ENCODE peak calls at places on chromosomes 13 and 19, in seven cellular contexts. D is thoracic aorta, Z is cardiac muscle cell, I is endodermal cell, G is PC-9, S is OCI-LY7, X is psoas muscle. A is an unnamed sample.

GRCh38 chr13:39767791-39768564 is 112.5 kb downstream of the COG6 start:
- DNase-seq in G (no peak), I (peak; percentile 69), X (no peak), S (peak; percentile 28), D (no peak), Z (no peak), A (no peak)

GRCh38 chr13:25821761-25822160 is 230.1 kb downstream of the SHISA2 start:
- DNase-seq in D (no peak), X (no peak), S (no peak), Z (no peak), G (no peak), I (no peak), A (no peak)

GRCh38 chr19:38111898-38112297 is 112.1 kb downstream of the DPF1 start:
- DNase-seq in G (no peak), Z (no peak), X (no peak), D (no peak), S (no peak), I (no peak), A (no peak)

GRCh38 chr13:37791699-37792098 is 77.9 kb downstream of the TRPC4 start:
- DNase-seq in X (no peak), D (no peak), S (no peak), G (no peak), I (no peak), Z (peak; percentile 57), A (no peak)

GRCh38 chr19:44093931-44094765 is at the start of gene ZNF224:
- DNase-seq in Z (peak; percentile 94), I (peak; percentile 96), S (peak; percentile 92), D (peak; percentile 72), G (peak; percentile 85), X (peak; percentile 90), A (peak; percentile 96)

GRCh38 chr13:35086667-35087066 is 144.6 kb downstream of the NBEA start:
- DNase-seq in Z (no peak), D (no peak), I (no peak), G (no peak), X (no peak), S (no peak), A (no peak)

GRCh38 chr13:113468461-113469147 is 15.3 kb upstream of the ADPRHL1 start:
- DNase-seq in D (no peak), Z (no peak), G (no peak), S (no peak), I (no peak), X (no peak), A (no peak)

GRCh38 chr19:2385053-2385721 is 25.1 kb downstream of the TMPRSS9 start:
- DNase-seq in X (peak; percentile 27), I (peak; percentile 93), G (peak; percentile 81), S (peak; percentile 21), Z (peak; percentile 72), D (no peak), A (peak; percentile 77)

GRCh38 chr19:14487370-14488125 is 8.4 kb downstream of the GIPC1 start:
- DNase-seq in I (no peak), X (no peak), G (no peak), Z (no peak), S (no peak), D (no peak), A (no peak)

GRCh38 chr13:101996906-101997408 is 404.9 kb downstream of the FGF14 start:
- DNase-seq in S (no peak), D (no peak), Z (no peak), X (no peak), G (peak; percentile 27), I (no peak), A (no peak)

GRCh38 chr19:5354403-5354802 is 13.8 kb upstream of the PTPRS start:
- DNase-seq in S (no peak), X (no peak), Z (peak; percentile 29), G (no peak), D (no peak), I (peak; percentile 82), A (peak; percentile 48)

GRCh38 chr13:49533586-49534269 is 38.0 kb downstream of the PHF11 start:
- DNase-seq in I (no peak), X (no peak), D (no peak), Z (no peak), G (no peak), S (no peak), A (no peak)

GRCh38 chr19:10670187-10670586 is 16.0 kb downstream of the ILF3 start:
- DNase-seq in I (no peak), G (no peak), X (no peak), Z (no peak), D (no peak), S (no peak), A (no peak)

DNA sequence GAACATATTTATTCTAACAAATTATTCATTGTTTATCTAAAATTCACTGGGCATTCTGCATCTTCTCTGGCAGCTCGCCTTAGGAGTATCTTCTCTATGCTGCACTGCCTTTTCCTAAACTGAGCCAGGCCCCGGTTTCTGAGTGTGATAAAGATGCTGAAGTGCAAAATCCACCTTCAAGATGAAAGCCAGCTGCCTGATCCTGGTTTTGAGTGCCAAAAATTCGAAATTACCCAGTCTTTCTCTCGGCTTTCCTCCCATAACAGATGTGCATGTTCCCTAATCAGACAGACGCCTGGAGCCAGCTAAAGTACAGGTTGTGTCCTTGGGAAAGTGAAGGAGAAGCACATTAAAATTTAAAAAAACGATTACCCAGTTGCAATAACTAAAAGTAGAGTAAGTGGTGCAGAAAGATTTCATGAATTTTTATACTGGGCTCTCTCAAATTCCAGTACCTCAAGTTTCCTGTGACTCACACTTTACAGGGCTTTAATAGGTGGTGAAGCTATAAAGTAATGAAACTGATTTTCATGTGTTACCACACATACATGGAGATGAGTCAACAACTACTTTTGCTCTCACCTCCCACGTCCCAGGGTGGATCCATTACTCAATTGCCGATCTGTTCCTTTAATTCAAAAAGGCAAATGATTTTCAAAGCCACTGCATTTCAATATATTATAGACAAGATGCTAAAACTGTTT is 65.0 kb upstream of the GTF2F2 start:
- DNase-seq in X (no peak), D (no peak), I (no peak), G (peak; percentile 95), Z (peak; percentile 85), S (no peak), A (no peak)
- H3K4me3 ChIP-seq in X (no peak overlapping the region), D (peak overlapping the region; percentile 25), I (no peak overlapping the region), G (no peak overlapping the region), Z (no peak overlapping the region), S (no peak overlapping the region), A (no peak overlapping the region)

DNA sequence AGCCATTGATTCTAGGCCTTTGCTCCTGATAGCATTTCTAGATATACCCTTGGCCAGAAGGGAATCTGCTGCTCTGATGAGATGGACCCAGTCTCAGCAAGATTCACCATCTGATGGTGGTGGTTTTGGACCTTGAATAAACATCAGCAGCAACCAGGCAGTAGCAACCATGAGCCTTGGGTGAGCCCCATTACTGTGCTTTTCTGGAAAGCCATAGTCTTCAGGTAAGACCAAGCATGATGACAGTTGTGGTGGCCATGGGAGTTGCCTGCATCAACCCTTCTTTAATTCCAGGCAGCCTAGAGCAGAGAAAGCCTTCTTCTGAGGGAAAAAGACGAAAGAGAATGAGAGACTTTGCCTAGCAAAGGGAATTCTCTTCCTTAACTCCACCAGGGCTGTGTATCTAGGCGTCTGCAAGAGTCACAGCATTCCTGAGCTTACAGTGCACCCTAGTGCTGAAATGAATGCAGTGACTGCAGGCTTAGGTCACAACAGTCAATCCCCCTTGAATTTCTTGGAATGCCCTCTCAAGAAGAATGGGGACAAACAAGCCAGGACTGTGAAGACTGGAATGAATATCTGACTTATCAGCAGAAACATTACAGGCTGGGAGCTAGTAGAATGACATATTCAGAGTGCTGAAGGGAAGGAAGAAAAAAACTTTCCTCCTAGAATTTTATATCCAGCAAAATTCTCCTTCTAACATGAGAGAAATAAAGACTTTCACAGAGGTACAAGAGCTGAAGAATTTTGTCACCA is 942.4 kb upstream of the PCDH20 start:
- DNase-seq in S (peak; percentile 74), D (no peak), G (no peak), X (no peak), Z (peak; percentile 56), I (peak; percentile 88), A (no peak)
- TF ChIP-seq CTCF in S (peak; percentile 88), D (no peak), G (peak; percentile 65), X (no peak), Z (peak; percentile 45), I (peak; percentile 95), A (peak; percentile 42)

GRCh38 chr19:40798223-40798996 is 581 bp upstream of the EGLN2 start:
- DNase-seq in S (peak; percentile 100), D (peak; percentile 100), Z (peak; percentile 100), G (peak; percentile 95), I (peak; percentile 100), X (peak; percentile 100), A (peak; percentile 100)

GRCh38 chr19:40800339-40800996 is 1.5 kb downstream of the EGLN2 start:
- DNase-seq in S (no peak), X (no peak), I (no peak), D (no peak), Z (no peak), G (no peak), A (no peak)

GRCh38 chr19:40797963-40798222 is 1.1 kb upstream of the EGLN2 start:
- DNase-seq in I (no peak), G (no peak), D (no peak), X (no peak), Z (no peak), S (no peak), A (no peak)

GRCh38 chr19:40799558-40800338 is 757 bp downstream of the EGLN2 start:
- DNase-seq in Z (peak; percentile 46), X (peak; percentile 60), G (no peak), I (no peak), S (peak; percentile 64), D (no peak), A (peak; percentile 93)

GRCh38 chr19:40798997-40799557 is at the start of gene EGLN2:
- DNase-seq in X (no peak), D (no peak), I (no peak), Z (no peak), G (no peak), S (no peak), A (no peak)
- H3K4me1 ChIP-seq in X (peaks cover 41% of the 10 kb centered on the region), D (peaks cover 50% of the 10 kb centered on the region), I (peaks cover 24% of the 10 kb centered on the region), Z (peaks cover 39% of the 10 kb centered on the region), G (peaks cover 32% of the 10 kb centered on the region), S (peaks cover 60% of the 10 kb centered on the region), A (peaks cover 24% of the 10 kb centered on the region)

GRCh38 chr13:52344108-52344507 is 61.9 kb downstream of the THSD1 start:
- DNase-seq in Z (peak; percentile 34), G (no peak), D (no peak), X (no peak), I (no peak), S (no peak), A (no peak)

GRCh38 chr13:52348983-52349780 is 56.8 kb downstream of the THSD1 start:
- DNase-seq in D (no peak), X (no peak), I (no peak), G (peak; percentile 86), S (no peak), Z (peak; percentile 46), A (no peak)

GRCh38 chr13:52345631-52346251 is 60.2 kb downstream of the THSD1 start:
- DNase-seq in S (no peak), X (no peak), G (no peak), D (no peak), I (no peak), Z (no peak), A (no peak)

GRCh38 chr13:52345048-52345447 is 60.9 kb downstream of the THSD1 start:
- DNase-seq in D (no peak), I (no peak), X (no peak), G (no peak), Z (peak; percentile 55), S (no peak), A (no peak)

DNA sequence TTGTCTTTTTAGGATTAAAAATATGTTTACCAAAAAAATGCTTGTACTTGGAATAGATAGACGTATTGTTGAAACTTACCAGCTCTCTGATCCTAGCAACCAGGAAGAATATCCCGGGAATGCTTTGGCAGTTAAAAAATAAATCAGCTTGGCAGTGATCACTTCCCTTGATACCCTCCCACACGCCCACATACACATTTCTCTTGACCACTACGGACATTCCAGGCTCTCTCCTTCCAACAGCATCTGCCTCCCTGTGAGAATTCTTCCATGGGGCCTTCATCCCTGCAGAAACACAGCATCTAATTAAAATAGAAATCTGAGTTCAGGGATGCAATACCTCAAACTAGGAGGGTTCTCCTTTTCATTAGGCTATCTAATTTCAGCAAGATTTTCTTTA is 57.9 kb downstream of the THSD1 start:
- DNase-seq in G (no peak), D (no peak), I (no peak), S (no peak), X (no peak), Z (peak; percentile 97), A (no peak)
- H3K4me3 ChIP-seq in G (no peak overlapping the region), D (no peak overlapping the region), I (no peak overlapping the region), S (no peak overlapping the region), X (no peak overlapping the region), Z (no peak overlapping the region), A (no peak overlapping the region)